ENCODE peak calls at places on chromosomes 2 and 18, in nine cellular contexts. L is CD8-positive, alpha-beta memory T cell; A is foreskin melanocyte; O is pancreas; G is endothelial cell; R is activated CD8-positive, alpha-beta memory T cell treated with anti-CD3 and anti-CD28 coated beads, Interleukin-2, amount 50 U/mL, for 48 hours; P is kidney tubule cell; X is glutamatergic neuron; W is Kasumi-1. E is an unnamed sample.

GRCh38 chr2:120960994-120961393 is 225.3 kb downstream of the GLI2 start:
- DNase-seq in L (no peak), A (no peak), O (no peak), G (no peak), R (no peak), P (no peak), X (no peak), W (no peak), E (no peak)

GRCh38 chr2:47307066-47307465 is 95.9 kb upstream of the MSH2 start:
- DNase-seq in L (no peak), A (no peak), O (no peak), G (no peak), R (no peak), P (no peak), X (no peak), W (no peak), E (peak; percentile 50)

GRCh38 chr2:56011624-56012023 is 88.0 kb upstream of the EFEMP1 start:
- DNase-seq in L (no peak), A (no peak), O (no peak), G (no peak), R (no peak), P (no peak), X (no peak), W (no peak), E (no peak)

GRCh38 chr2:145020694-145021093 is 500.8 kb upstream of the ZEB2 start:
- DNase-seq in L (no peak), A (no peak), O (no peak), G (no peak), R (no peak), P (peak; percentile 35), X (no peak), W (no peak), E (no peak)

GRCh38 chr2:60963176-60963575 is 54.3 kb upstream of the PEX13 start:
- DNase-seq in L (no peak), A (no peak), O (no peak), G (no peak), R (no peak), P (no peak), X (no peak), W (no peak), E (no peak)

GRCh38 chr2:215499330-215499729 is 63.5 kb upstream of the FN1 start:
- DNase-seq in L (no peak), A (no peak), O (no peak), G (no peak), R (no peak), P (no peak), X (no peak), W (no peak), E (no peak)

GRCh38 chr2:186848873-186849578 is at the start of gene ZSWIM2:
- DNase-seq in L (no peak), A (peak; percentile 28), O (peak; percentile 69), G (peak; percentile 65), R (peak; percentile 55), P (peak; percentile 61), X (peak; percentile 89), W (peak; percentile 67), E (peak; percentile 51)

GRCh38 chr18:23661735-23662308 is 889 bp downstream of the ANKRD29 start:
- DNase-seq in L (no peak), A (no peak), O (no peak), G (no peak), R (no peak), P (no peak), X (no peak), W (no peak), E (no peak)

GRCh38 chr18:58325521-58325908 is 281.5 kb downstream of the NEDD4L start:
- DNase-seq in L (no peak), A (no peak), O (no peak), G (no peak), R (no peak), P (no peak), X (no peak), W (no peak), E (no peak)

GRCh38 chr2:172091626-172092566 is 6.6 kb downstream of the DLX1 start:
- DNase-seq in L (no peak), A (no peak), O (no peak), G (no peak), R (no peak), P (no peak), X (no peak), W (no peak), E (no peak)

GRCh38 chr2:241741016-241741415 is 6.6 kb downstream of the D2HGDH start:
- DNase-seq in L (peak; percentile 68), A (no peak), O (no peak), G (no peak), R (no peak), P (peak; percentile 79), X (no peak), W (no peak), E (peak; percentile 32)

GRCh38 chr2:15092166-15092565 is 459.6 kb downstream of the LRATD1 start:
- DNase-seq in L (no peak), A (no peak), O (no peak), G (no peak), R (no peak), P (no peak), X (no peak), W (no peak), E (no peak)

GRCh38 chr18:45009766-45010165 is 329.1 kb downstream of the SETBP1 start:
- DNase-seq in L (no peak), A (no peak), O (no peak), G (no peak), R (no peak), P (peak; percentile 39), X (no peak), W (no peak), E (no peak)

GRCh38 chr2:108555572-108555971 is 21.3 kb downstream of the LIMS1 start:
- DNase-seq in L (no peak), A (no peak), O (no peak), G (no peak), R (no peak), P (no peak), X (no peak), W (no peak), E (no peak)

GRCh38 chr2:240234503-240234951 is 94.1 kb upstream of the OTOS start:
- DNase-seq in L (peak; percentile 34), A (no peak), O (peak; percentile 45), G (no peak), R (no peak), P (peak; percentile 81), X (no peak), W (no peak), E (no peak)

GRCh38 chr18:9348079-9348671 is 13.6 kb downstream of the TWSG1 start:
- DNase-seq in L (no peak), A (no peak), O (no peak), G (no peak), R (no peak), P (peak; percentile 53), X (no peak), W (peak; percentile 18), E (peak; percentile 37)

GRCh38 chr18:63162271-63163014 is 157.1 kb downstream of the BCL2 start:
- DNase-seq in L (peak; percentile 52), A (no peak), O (no peak), G (no peak), R (no peak), P (no peak), X (no peak), W (no peak), E (no peak)

GRCh38 chr18:56043691-56044090 is 455.7 kb upstream of the TCF4 start:
- DNase-seq in L (no peak), A (peak; percentile 83), O (no peak), G (no peak), R (no peak), P (no peak), X (no peak), W (no peak), E (no peak)

GRCh38 chr2:196286821-196287220 is 115.4 kb upstream of the STK17B start:
- DNase-seq in L (no peak), A (no peak), O (no peak), G (no peak), R (no peak), P (no peak), X (no peak), W (no peak), E (no peak)

GRCh38 chr18:9862686-9863085 is 23.1 kb upstream of the TXNDC2 start:
- DNase-seq in L (no peak), A (no peak), O (no peak), G (no peak), R (no peak), P (no peak), X (peak; percentile 33), W (no peak), E (no peak)

GRCh38 chr2:99881901-99882591 is 260.3 kb downstream of the AFF3 start:
- DNase-seq in L (no peak), A (peak; percentile 82), O (no peak), G (no peak), R (no peak), P (peak; percentile 95), X (peak; percentile 45), W (no peak), E (peak; percentile 99)

GRCh38 chr18:67410075-67410474 is 106.4 kb downstream of the DSEL start:
- DNase-seq in L (no peak), A (no peak), O (no peak), G (no peak), R (no peak), P (no peak), X (no peak), W (no peak), E (no peak)

GRCh38 chr2:131044078-131044756 is 49.0 kb downstream of the FAM168B start:
- DNase-seq in L (no peak), A (no peak), O (no peak), G (no peak), R (no peak), P (no peak), X (no peak), W (no peak), E (no peak)

GRCh38 chr2:135311268-135311667 is 219.8 kb downstream of the ZRANB3 start:
- DNase-seq in L (no peak), A (no peak), O (no peak), G (no peak), R (no peak), P (no peak), X (no peak), W (no peak), E (no peak)

GRCh38 chr2:46034535-46034934 is 262.7 kb upstream of the EPAS1 start:
- DNase-seq in L (no peak), A (no peak), O (no peak), G (no peak), R (no peak), P (peak; percentile 8), X (no peak), W (no peak), E (peak; percentile 16)

GRCh38 chr2:54577035-54577434 is 120.9 kb downstream of the SPTBN1 start:
- DNase-seq in L (no peak), A (no peak), O (peak; percentile 83), G (no peak), R (no peak), P (no peak), X (no peak), W (no peak), E (no peak)

GRCh38 chr2:195756218-195756941 is 99.4 kb downstream of the SLC39A10 start:
- DNase-seq in L (no peak), A (no peak), O (no peak), G (no peak), R (no peak), P (peak; percentile 48), X (no peak), W (no peak), E (peak; percentile 47)

GRCh38 chr2:152068226-152068625 is 30.6 kb downstream of the CACNB4 start:
- DNase-seq in L (no peak), A (no peak), O (no peak), G (no peak), R (no peak), P (no peak), X (no peak), W (no peak), E (no peak)

GRCh38 chr2:207711750-207712487 is 479 bp downstream of the CCNYL1 start:
- DNase-seq in L (peak; percentile 66), A (peak; percentile 11), O (peak; percentile 76), G (peak; percentile 50), R (peak; percentile 77), P (peak; percentile 59), X (peak; percentile 73), W (peak; percentile 28), E (no peak)

GRCh38 chr18:45666006-45666405 is 50.7 kb downstream of the SLC14A2 start:
- DNase-seq in L (no peak), A (no peak), O (no peak), G (peak; percentile 32), R (no peak), P (no peak), X (no peak), W (no peak), E (no peak)

GRCh38 chr2:176521860-176522259 is 252.6 kb downstream of the MTX2 start:
- DNase-seq in L (no peak), A (no peak), O (no peak), G (no peak), R (no peak), P (no peak), X (no peak), W (no peak), E (no peak)